ENCODE peak calls at places on chromosomes 3 and 15, in four cellular contexts. O is K562, T is H1, B is HepG2. R is an unnamed sample.

GRCh38 chr3:72058493-72059081 is 273.6 kb upstream of the PROK2 start:
- DNase-seq in T (no peak), O (no peak), B (no peak), R (no peak)

GRCh38 chr15:31397851-31398661 is 71.4 kb downstream of the KLF13 start:
- DNase-seq in B (no peak), O (no peak), T (no peak), R (no peak)

GRCh38 chr3:146203761-146204160 is 42.8 kb upstream of the PLOD2 start:
- DNase-seq in T (no peak), B (no peak), O (no peak), R (no peak)

GRCh38 chr3:105805402-105805801 is 63.4 kb downstream of the CBLB start:
- DNase-seq in B (no peak), T (no peak), O (no peak), R (no peak)

GRCh38 chr15:101451192-101451799 is 38.2 kb downstream of the PCSK6 start:
- DNase-seq in T (no peak), B (no peak), O (peak; percentile 89), R (no peak)

GRCh38 chr3:89787485-89787884 is 680.1 kb downstream of the EPHA3 start:
- DNase-seq in T (no peak), O (no peak), B (no peak), R (no peak)

GRCh38 chr3:127662051-127662469 is 10.7 kb upstream of the ABTB1 start:
- DNase-seq in T (no peak), O (no peak), B (no peak), R (no peak)

GRCh38 chr3:154971771-154972326 is 108.3 kb upstream of the MME start:
- DNase-seq in B (no peak), T (no peak), O (no peak), R (no peak)

GRCh38 chr15:35023794-35024193 is 35.7 kb upstream of the ZNF770 start:
- DNase-seq in T (no peak), O (no peak), B (no peak), R (no peak)
- TF ChIP-seq POLR2AphosphoS5 in T (no peak), O (no peak), B (no peak), R (no peak)

GRCh38 chr15:75212200-75212858 is 10.6 kb downstream of the C15orf39 start:
- DNase-seq in T (no peak), O (no peak), B (no peak), R (no peak)
- TF ChIP-seq POLR2A in T (no peak), O (no peak), B (peak; percentile 16), R (peak; percentile 27)

DNA sequence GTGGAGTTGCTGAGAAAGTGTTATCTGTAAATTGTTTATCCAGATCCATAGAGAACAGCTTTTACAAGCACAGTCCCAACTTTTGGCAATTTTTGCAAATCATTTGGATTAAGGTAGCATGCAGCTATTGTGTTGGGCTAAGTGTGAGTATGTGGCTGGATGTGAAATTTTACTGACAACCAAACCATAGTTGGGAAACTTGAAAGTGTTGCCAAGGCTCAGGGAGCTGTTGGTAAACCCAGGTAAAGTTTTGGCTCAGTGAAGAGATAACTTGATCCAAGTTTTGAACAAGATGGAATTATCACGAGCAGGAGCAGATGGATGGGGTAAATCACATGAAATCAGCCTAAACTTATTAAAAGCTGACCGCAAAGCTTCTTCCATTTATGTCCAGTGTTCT is 90.0 kb upstream of the HES1 start:
- DNase-seq in B (no peak), O (no peak), T (no peak), R (no peak)
- TF ChIP-seq TAF1 in B (no peak), O (no peak), T (no peak), R (no peak)

GRCh38 chr3:11583226-11583625 is 60.5 kb downstream of the VGLL4 start:
- DNase-seq in B (no peak), T (no peak), O (no peak), R (no peak)

GRCh38 chr3:11580645-11581044 is 63.1 kb downstream of the VGLL4 start:
- DNase-seq in T (no peak), B (no peak), O (no peak), R (no peak)

GRCh38 chr3:11583638-11584046 is 60.1 kb downstream of the VGLL4 start:
- DNase-seq in B (no peak), T (no peak), O (no peak), R (no peak)

GRCh38 chr3:11581237-11582122 is 62.2 kb downstream of the VGLL4 start:
- DNase-seq in T (no peak), B (no peak), O (no peak), R (no peak)

DNA sequence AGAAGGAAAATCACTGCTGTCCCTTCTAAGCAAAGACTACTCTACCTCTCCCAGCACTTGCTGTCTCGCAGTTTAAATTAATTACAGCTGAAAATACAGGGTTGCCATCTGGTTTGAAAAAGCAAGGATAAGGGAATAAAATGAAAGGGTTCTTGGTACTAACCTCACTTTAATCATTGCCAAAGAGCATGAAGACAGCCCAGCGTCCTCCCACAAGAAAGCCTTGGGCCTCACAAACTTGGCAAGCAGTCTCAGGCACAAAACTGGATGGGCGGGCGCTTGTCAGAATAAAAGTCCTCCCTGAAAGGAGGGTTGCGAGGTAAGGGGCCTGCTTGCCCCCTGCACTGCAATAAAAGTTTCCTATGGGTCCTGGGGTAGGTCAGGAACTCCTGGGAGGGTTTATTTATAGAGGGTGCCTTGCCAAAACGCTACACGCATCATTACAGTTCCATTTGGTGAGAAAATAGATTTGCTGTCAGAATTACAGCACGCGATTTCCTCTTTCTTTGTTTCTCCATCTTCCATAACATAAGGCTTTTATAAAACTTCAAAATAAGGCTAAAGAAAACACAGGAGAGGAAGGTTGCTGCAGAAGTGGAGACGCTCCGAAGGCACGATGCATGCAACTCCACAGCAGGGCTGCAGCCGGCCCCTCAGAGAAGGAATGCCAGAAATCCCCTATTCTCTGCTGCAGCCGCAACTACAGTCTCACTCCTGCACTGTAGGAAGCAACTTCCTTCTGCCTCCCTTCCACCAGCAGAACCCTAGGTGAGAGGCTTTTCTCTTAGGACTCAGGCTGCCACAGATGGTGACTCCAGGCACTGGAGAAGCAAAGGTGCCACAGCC is 61.4 kb downstream of the VGLL4 start:
- DNase-seq in O (no peak), T (peak; percentile 62), B (no peak), R (no peak)
- TF ChIP-seq POLR2AphosphoS5 in O (no peak), T (no peak), B (no peak), R (no peak)